ENCODE peak calls at places on chromosomes 16 and 17, in four cellular contexts. Z, A, L and V are unnamed samples.

GRCh38 chr17:45230787-45231480 is 9.2 kb downstream of the FMNL1 start:
- DNase-seq in A (no peak), L (no peak), Z (no peak), V (peak; percentile 64)

GRCh38 chr17:43020789-43021738 is 1.1 kb downstream of the VAT1 start:
- DNase-seq in A (peak; percentile 84), L (peak; percentile 54), Z (peak; percentile 64), V (peak; percentile 82)

GRCh38 chr17:2963332-2964027 is 99.9 kb downstream of the OR1D5 start:
- DNase-seq in Z (no peak), L (no peak), A (no peak), V (no peak)

GRCh38 chr16:75107505-75107904 is 9.1 kb downstream of the LDHD start:
- DNase-seq in L (peak; percentile 42), Z (no peak), A (no peak), V (no peak)

GRCh38 chr16:17359778-17360177 is 111.0 kb downstream of the XYLT1 start:
- DNase-seq in L (no peak), A (peak; percentile 94), Z (no peak), V (no peak)

GRCh38 chr16:8194795-8195194 is 395.5 kb downstream of the TMEM114 start:
- DNase-seq in A (peak; percentile 3), Z (peak; percentile 45), L (peak; percentile 48), V (no peak)

GRCh38 chr17:82808921-82809905 is 30.6 kb downstream of the ZNF750 start:
- DNase-seq in Z (no peak), L (no peak), A (no peak), V (no peak)

GRCh38 chr17:73663614-73664013 is 19.4 kb upstream of the SDK2 start:
- DNase-seq in L (no peak), Z (peak; percentile 8), A (no peak), V (no peak)

GRCh38 chr16:16828913-16829398 is 450.0 kb downstream of the NPIPA7 start:
- DNase-seq in A (peak; percentile 52), L (no peak), Z (peak; percentile 15), V (no peak)

GRCh38 chr17:78313735-78314648 is 45.9 kb downstream of the SOCS3 start:
- DNase-seq in A (peak; percentile 79), Z (peak; percentile 75), L (peak; percentile 63), V (peak; percentile 87)

GRCh38 chr17:65131946-65132345 is 5.2 kb upstream of the RGS9 start:
- DNase-seq in A (no peak), Z (no peak), L (no peak), V (no peak)

GRCh38 chr17:9273334-9274118 is 252.2 kb downstream of the NTN1 start:
- DNase-seq in L (no peak), Z (no peak), A (no peak), V (no peak)

GRCh38 chr16:14148569-14148968 is 77.5 kb downstream of the MRTFB start:
- DNase-seq in Z (no peak), L (no peak), A (peak; percentile 3), V (no peak)

GRCh38 chr16:66904846-66905632 is 13.6 kb downstream of the CDH16 start:
- DNase-seq in Z (no peak), A (no peak), L (no peak), V (no peak)

GRCh38 chr16:5175263-5175662 is 77.7 kb upstream of the EEF2KMT start:
- DNase-seq in L (no peak), Z (no peak), A (no peak), V (no peak)

GRCh38 chr16:47777191-47777590 is 316.1 kb downstream of the PHKB start:
- DNase-seq in L (no peak), Z (no peak), A (peak; percentile 44), V (no peak)

GRCh38 chr17:2904135-2904534 is 107.9 kb downstream of the RAP1GAP2 start:
- DNase-seq in A (no peak), L (peak; percentile 24), Z (peak; percentile 56), V (peak; percentile 91)

GRCh38 chr17:71392715-71393567 is 727.9 kb upstream of the SOX9 start:
- DNase-seq in Z (no peak), A (no peak), L (no peak), V (no peak)

GRCh38 chr16:56269824-56270684 is 78.8 kb downstream of the GNAO1 start:
- DNase-seq in A (no peak), Z (peak; percentile 20), L (peak; percentile 25), V (no peak)

GRCh38 chr16:69513180-69513966 is 52.4 kb upstream of the NFAT5 start:
- DNase-seq in L (no peak), A (no peak), Z (no peak), V (no peak)

GRCh38 chr17:29042679-29043538 is at the start of gene PIPOX:
- DNase-seq in Z (peak; percentile 92), L (no peak), A (peak; percentile 55), V (no peak)

GRCh38 chr16:21643787-21644186 is 8.6 kb downstream of the IGSF6 start:
- DNase-seq in Z (no peak), A (no peak), L (no peak), V (no peak)

GRCh38 chr16:85389679-85390470 is 223.2 kb upstream of the GSE1 start:
- DNase-seq in L (peak; percentile 34), A (no peak), Z (no peak), V (peak; percentile 41)

GRCh38 chr17:62892069-62892675 is 73.9 kb upstream of the TANC2 start:
- DNase-seq in Z (no peak), A (peak; percentile 47), L (no peak), V (no peak)

GRCh38 chr17:43542854-43543253 is 3.3 kb downstream of the ETV4 start:
- DNase-seq in A (no peak), Z (no peak), L (peak; percentile 45), V (no peak)

DNA sequence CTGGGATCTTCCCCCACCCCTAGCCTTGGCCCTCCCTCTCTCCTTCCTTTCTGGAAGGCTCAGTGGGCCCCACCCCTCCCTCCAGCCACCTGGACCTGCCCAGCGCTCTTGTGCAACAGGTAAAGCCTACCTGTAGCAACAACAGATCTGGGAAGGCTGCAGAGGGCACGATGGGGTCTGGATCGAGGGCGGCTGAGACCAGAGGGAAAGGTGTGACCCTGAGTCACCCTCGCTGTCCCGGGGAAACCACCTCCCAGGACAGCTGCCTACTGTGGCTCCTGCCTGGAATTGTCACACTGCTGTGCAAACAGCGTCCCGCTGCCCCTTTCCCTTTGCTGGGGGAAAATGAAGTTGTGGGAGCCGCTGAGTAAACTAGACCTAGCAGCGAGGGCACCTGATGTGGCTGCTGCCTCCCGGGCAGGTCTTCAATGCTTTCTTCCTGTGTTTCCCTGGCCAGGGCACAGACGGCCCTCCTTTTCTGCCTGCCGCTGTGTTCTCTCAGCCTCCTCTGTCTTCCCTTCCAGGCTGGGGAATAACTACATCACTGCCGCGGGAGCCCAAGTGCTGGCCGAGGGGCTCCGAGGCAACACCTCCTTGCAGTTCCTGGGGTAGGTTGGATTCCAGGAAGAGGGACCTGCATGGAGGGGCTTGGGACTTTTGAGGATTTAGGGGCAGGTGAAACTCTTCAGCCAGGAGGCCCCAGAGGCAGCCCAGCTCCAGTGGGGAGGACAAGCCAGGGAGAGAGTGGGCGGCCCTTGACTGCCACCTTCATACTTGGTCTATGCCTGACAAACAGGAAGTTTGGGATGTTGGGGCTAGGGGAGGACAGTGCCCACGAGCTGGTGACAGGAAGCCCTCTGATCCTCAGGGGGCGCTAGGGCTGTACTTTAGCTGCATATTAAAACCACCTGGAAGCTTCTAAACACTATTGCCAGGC is 22.2 kb upstream of the CYLD start:
- DNase-seq in Z (no peak), A (peak; percentile 82), L (no peak), V (no peak)
- TF ChIP-seq CTCF in Z (peak; percentile 35), A (peak; percentile 45), L (no peak), V (no peak)

GRCh38 chr17:76940738-76941350 is 72.6 kb downstream of the MGAT5B start:
- DNase-seq in A (no peak), L (no peak), Z (peak; percentile 34), V (no peak)
- TF ChIP-seq CTCF in A (peak; percentile 20), L (no peak), Z (peak; percentile 34), V (no peak)

DNA sequence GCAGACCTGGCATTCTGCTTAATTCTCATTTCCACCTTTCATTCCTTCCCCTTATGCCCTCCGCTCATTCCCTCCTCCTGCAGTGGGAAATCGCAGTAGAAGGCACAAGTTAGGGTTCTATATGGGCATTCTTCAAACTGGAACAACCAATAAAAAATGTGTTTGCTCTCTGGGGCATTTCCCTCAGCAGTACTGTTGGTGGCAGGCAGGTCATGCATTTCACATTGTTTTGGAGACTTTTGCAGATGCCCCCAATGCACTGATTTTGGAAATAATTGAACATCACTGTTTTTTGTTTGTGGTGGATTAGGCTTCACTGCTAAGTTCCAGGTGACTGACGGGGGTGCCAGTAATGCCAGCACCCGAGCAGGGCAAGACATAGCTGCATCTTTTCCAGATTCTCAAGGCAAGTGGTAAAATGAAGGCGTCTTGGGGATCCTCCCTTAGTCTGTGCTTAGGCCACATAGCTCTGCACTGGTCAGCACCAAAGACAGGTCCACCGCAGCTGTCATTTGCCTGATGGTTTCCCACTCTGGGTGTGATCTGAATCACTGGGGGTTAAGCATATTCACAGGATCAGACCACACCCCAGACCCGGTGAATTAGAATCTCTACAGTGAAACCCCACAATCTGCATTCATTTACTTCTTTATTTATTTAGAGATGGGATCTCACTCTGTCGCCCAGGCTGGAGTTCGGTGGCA is 304.5 kb downstream of the CPPED1 start:
- DNase-seq in A (no peak), Z (no peak), L (no peak), V (no peak)
- TF ChIP-seq CTCF in A (no peak), Z (no peak), L (no peak), V (no peak)

GRCh38 chr17:66915204-66915611 is 49.3 kb upstream of the CACNG4 start:
- DNase-seq in L (no peak), A (peak; percentile 24), Z (peak; percentile 35), V (no peak)
- TF ChIP-seq CTCF in L (no peak), A (peak; percentile 28), Z (peak; percentile 36), V (no peak)